ENCODE peak calls at places on chromosomes 11 and 22, in seven cellular contexts. V is T-helper 1 cell, Y is NCI-H345, L is pulmonary artery endothelial cell, A is stomach, T is A172, W is pancreas. Z is an unnamed sample.

GRCh38 chr11:69775163-69775755 is at the start of gene FGF4:
- DNase-seq in V (no peak), Y (no peak), L (no peak), A (no peak), T (no peak), W (no peak), Z (no peak)

GRCh38 chr22:47631571-47632102 is 869.2 kb downstream of the TBC1D22A start:
- DNase-seq in V (no peak), Y (no peak), L (no peak), A (peak), T (peak), W (no peak), Z (peak)

GRCh38 chr22:32803020-32803758 is 1.7 kb downstream of the TIMP3 start:
- DNase-seq in V (no peak), Y (no peak), L (no peak), A (no peak), T (peak), W (no peak), Z (no peak)

GRCh38 chr11:47178737-47179654 is 2.3 kb upstream of the ARFGAP2 start:
- DNase-seq in V (no peak), Y (no peak), L (no peak), A (no peak), T (no peak), W (no peak), Z (no peak)

GRCh38 chr11:10263929-10264328 is 30.1 kb downstream of the SBF2 start:
- DNase-seq in V (no peak), Y (no peak), L (no peak), A (no peak), T (peak), W (no peak), Z (no peak)

GRCh38 chr11:15145151-15145550 is 30.4 kb downstream of the INSC start:
- DNase-seq in V (no peak), Y (no peak), L (no peak), A (no peak), T (no peak), W (no peak), Z (no peak)

GRCh38 chr11:13963169-13963948 is 836 bp downstream of the SPON1 start:
- DNase-seq in V (peak), Y (no peak), L (no peak), A (no peak), T (no peak), W (no peak), Z (no peak)

GRCh38 chr11:25415793-25416192 is 916.1 kb upstream of the ANO3 start:
- DNase-seq in V (no peak), Y (no peak), L (no peak), A (no peak), T (no peak), W (no peak), Z (no peak)

GRCh38 chr11:95154514-95154913 is 64.9 kb downstream of the ENDOD1 start:
- DNase-seq in V (peak), Y (peak), L (no peak), A (peak), T (no peak), W (peak), Z (peak)

GRCh38 chr11:72209101-72209500 is 7.5 kb upstream of the FOLR2 start:
- DNase-seq in V (no peak), Y (no peak), L (no peak), A (peak), T (no peak), W (no peak), Z (no peak)

GRCh38 chr11:73226297-73227006 is 8.4 kb downstream of the P2RY2 start:
- DNase-seq in V (no peak), Y (no peak), L (no peak), A (no peak), T (no peak), W (no peak), Z (no peak)

GRCh38 chr11:3016861-3017260 is 24.7 kb upstream of the NAP1L4 start:
- DNase-seq in V (no peak), Y (no peak), L (no peak), A (no peak), T (no peak), W (no peak), Z (no peak)

GRCh38 chr11:132125855-132126841 is 755.7 kb downstream of the NTM start:
- DNase-seq in V (peak), Y (peak), L (no peak), A (no peak), T (no peak), W (peak), Z (no peak)

GRCh38 chr11:10514210-10514609 is 26.8 kb downstream of the RNF141 start:
- DNase-seq in V (no peak), Y (no peak), L (no peak), A (no peak), T (no peak), W (no peak), Z (peak)

GRCh38 chr11:34830035-34830434 is 86.1 kb downstream of the APIP start:
- DNase-seq in V (no peak), Y (no peak), L (no peak), A (no peak), T (no peak), W (no peak), Z (no peak)